ENCODE peak calls at places on chromosome 21, in five cellular contexts. M, O, Y, T and I are unnamed samples.
A peak's percentile ranks its signal among the peaks of the same experiment; 100 is the strongest.

GRCh38 chr21:45001134-45002095 is 61.6 kb downstream of the SLX9 start:
- DNase-seq in M (peak; percentile 40), O (peak; percentile 83), Y (peak; percentile 91), T (no peak), I (peak; percentile 92)

GRCh38 chr21:46139686-46140085 is 15.7 kb downstream of the FTCD start:
- DNase-seq in M (no peak), O (no peak), Y (no peak), T (no peak), I (no peak)

GRCh38 chr21:36499578-36500471 is 19.9 kb upstream of the CLDN14 start:
- DNase-seq in M (no peak), O (peak; percentile 77), Y (peak; percentile 61), T (no peak), I (peak; percentile 77)

GRCh38 chr21:35051287-35051818 is 2.3 kb upstream of the RUNX1 start:
- DNase-seq in M (no peak), O (peak; percentile 87), Y (peak; percentile 97), T (peak; percentile 79), I (peak; percentile 56)

GRCh38 chr21:31343680-31344480 is at the start of gene TIAM1:
- DNase-seq in M (no peak), O (peak; percentile 68), Y (peak; percentile 89), T (no peak), I (peak; percentile 81)

GRCh38 chr21:45228656-45229240 is 58.9 kb downstream of the POFUT2 start:
- DNase-seq in M (no peak), O (peak; percentile 61), Y (peak; percentile 31), T (no peak), I (no peak)

GRCh38 chr21:21624674-21625073 is 626.5 kb downstream of the NCAM2 start:
- DNase-seq in M (no peak), O (peak; percentile 18), Y (peak; percentile 45), T (no peak), I (peak; percentile 41)

GRCh38 chr21:36999131-36999898 is 7.2 kb upstream of the RIPPLY3 start:
- DNase-seq in M (no peak), O (no peak), Y (no peak), T (no peak), I (no peak)

GRCh38 chr21:42561742-42562141 is 48.1 kb downstream of the SLC37A1 start:
- DNase-seq in M (peak; percentile 13), O (no peak), Y (no peak), T (no peak), I (no peak)

GRCh38 chr21:36602735-36603134 is 96.2 kb upstream of the SIM2 start:
- DNase-seq in M (no peak), O (no peak), Y (no peak), T (no peak), I (no peak)

GRCh38 chr21:38922474-38922873 is 116.7 kb downstream of the ETS2 start:
- DNase-seq in M (no peak), O (no peak), Y (no peak), T (no peak), I (no peak)

GRCh38 chr21:15731243-15731613 is 1.4 kb downstream of the USP25 start:
- DNase-seq in M (no peak), O (peak; percentile 25), Y (peak; percentile 32), T (no peak), I (no peak)

GRCh38 chr21:29343517-29343916 is 44.8 kb downstream of the BACH1 start:
- DNase-seq in M (no peak), O (peak; percentile 90), Y (peak; percentile 80), T (no peak), I (peak; percentile 60)

GRCh38 chr21:29481641-29482040 is 182.9 kb downstream of the BACH1 start:
- DNase-seq in M (no peak), O (peak; percentile 83), Y (peak; percentile 67), T (no peak), I (peak; percentile 56)

GRCh38 chr21:26550357-26550756 is 22.7 kb downstream of the CYYR1 start:
- DNase-seq in M (no peak), O (no peak), Y (peak; percentile 4), T (no peak), I (no peak)

GRCh38 chr21:41901099-41901498 is 22.0 kb upstream of the PRDM15 start:
- DNase-seq in M (no peak), O (no peak), Y (no peak), T (no peak), I (no peak)

GRCh38 chr21:25733859-25734653 is 648 bp downstream of the ATP5PF start:
- DNase-seq in M (no peak), O (peak; percentile 24), Y (peak; percentile 75), T (no peak), I (peak; percentile 39)

GRCh38 chr21:45528028-45528705 is 14.1 kb downstream of the SLC19A1 start:
- DNase-seq in M (peak; percentile 27), O (no peak), Y (no peak), T (no peak), I (no peak)

GRCh38 chr21:38404134-38404533 is 94.1 kb downstream of the ERG start:
- DNase-seq in M (no peak), O (no peak), Y (no peak), T (no peak), I (no peak)

GRCh38 chr21:43269461-43269860 is 100.7 kb downstream of the CRYAA start:
- DNase-seq in M (peak; percentile 36), O (no peak), Y (no peak), T (peak; percentile 16), I (no peak)

GRCh38 chr21:24045775-24046215 is 1561.5 kb downstream of the MRPL39 start:
- DNase-seq in M (peak; percentile 86), O (no peak), Y (peak; percentile 0), T (no peak), I (no peak)

GRCh38 chr21:28150021-28150420 is 842.7 kb downstream of the LTN1 start:
- DNase-seq in M (no peak), O (no peak), Y (no peak), T (no peak), I (no peak)

GRCh38 chr21:38661296-38662223 is 144.2 kb upstream of the ETS2 start:
- DNase-seq in M (peak; percentile 47), O (peak; percentile 42), Y (peak; percentile 72), T (no peak), I (peak; percentile 79)

GRCh38 chr21:18030248-18030647 is 211.1 kb upstream of the C21orf91 start:
- DNase-seq in M (no peak), O (no peak), Y (no peak), T (no peak), I (no peak)

GRCh38 chr21:17688912-17689874 is 76.5 kb upstream of the BTG3 start:
- DNase-seq in M (peak; percentile 71), O (peak; percentile 28), Y (no peak), T (peak; percentile 53), I (no peak)

GRCh38 chr21:19322360-19322759 is 918.8 kb upstream of the TMPRSS15 start:
- DNase-seq in M (no peak), O (no peak), Y (no peak), T (no peak), I (no peak)

GRCh38 chr21:37193676-37194075 is 73.5 kb downstream of the VPS26C start:
- DNase-seq in M (no peak), O (no peak), Y (no peak), T (no peak), I (no peak)

GRCh38 chr21:27206368-27206982 is 239.6 kb upstream of the ADAMTS5 start:
- DNase-seq in M (no peak), O (peak; percentile 77), Y (peak; percentile 32), T (no peak), I (peak; percentile 30)

GRCh38 chr21:44919111-44919912 is 1.4 kb downstream of the ITGB2 start:
- DNase-seq in M (no peak), O (no peak), Y (peak; percentile 30), T (no peak), I (no peak)

GRCh38 chr21:45632165-45632896 is 11.2 kb upstream of the PCBP3 start:
- DNase-seq in M (no peak), O (no peak), Y (no peak), T (no peak), I (no peak)

GRCh38 chr21:15679630-15680029 is 50.2 kb upstream of the USP25 start:
- DNase-seq in M (no peak), O (no peak), Y (no peak), T (no peak), I (no peak)

GRCh38 chr21:46562472-46562871 is 42.4 kb downstream of the S100B start:
- DNase-seq in M (peak; percentile 23), O (no peak), Y (no peak), T (no peak), I (no peak)

GRCh38 chr21:37639756-37640155 is 273.2 kb downstream of the DYRK1A start:
- DNase-seq in M (no peak), O (no peak), Y (no peak), T (no peak), I (no peak)

GRCh38 chr21:36355071-36355680 is 30.0 kb upstream of the CHAF1B start:
- DNase-seq in M (no peak), O (no peak), Y (no peak), T (no peak), I (no peak)

GRCh38 chr21:32578107-32578691 is 7.1 kb downstream of the TCP10L start:
- DNase-seq in M (no peak), O (peak; percentile 14), Y (peak; percentile 31), T (peak; percentile 12), I (no peak)

GRCh38 chr21:15159382-15160020 is 94.7 kb upstream of the NRIP1 start:
- DNase-seq in M (no peak), O (no peak), Y (peak; percentile 0), T (no peak), I (no peak)

GRCh38 chr21:39022035-39022900 is 161.0 kb downstream of the PSMG1 start:
- DNase-seq in M (peak; percentile 60), O (no peak), Y (no peak), T (no peak), I (no peak)

GRCh38 chr21:26653431-26653830 is 80.3 kb upstream of the CYYR1 start:
- DNase-seq in M (no peak), O (no peak), Y (no peak), T (no peak), I (no peak)

GRCh38 chr21:9755611-9756010 is 765.8 kb upstream of the TPTE start:
- DNase-seq in M (no peak), O (no peak), Y (no peak), T (no peak), I (no peak)